ENCODE peak calls at places on chromosomes 4 and X, in four cellular contexts. D is mucosa of descending colon, A is upper lobe of left lung, L is PC-3. J is an unnamed sample. For H3K4me1, the result is how much of the 10 kb centered on the place peaks cover.

GRCh38 chr4:22129454-22130075 is 181.0 kb upstream of the KCNIP4 start:
- DNase-seq in A (no peak), D (no peak), L (peak), J (peak)

GRCh38 chrX:137746289-137746688 is 180.4 kb downstream of the ZIC3 start:
- DNase-seq in D (no peak), A (no peak), L (no peak), J (no peak)

GRCh38 chrX:100647095-100647494 is 3.1 kb downstream of the SRPX2 start:
- DNase-seq in L (no peak), D (no peak), A (no peak), J (no peak)

GRCh38 chrX:63330681-63331080 is 20.5 kb downstream of the SPIN4 start:
- DNase-seq in D (no peak), A (no peak), L (peak), J (no peak)

GRCh38 chrX:5852941-5853340 is 375.7 kb downstream of the NLGN4X start:
- DNase-seq in D (no peak), A (no peak), L (no peak), J (no peak)

GRCh38 chr4:176238819-176239218 is 30.2 kb downstream of the ASB5 start:
- DNase-seq in A (no peak), D (no peak), L (peak), J (peak)

GRCh38 chr4:7255488-7255881 is 63.1 kb downstream of the SORCS2 start:
- DNase-seq in A (no peak), D (no peak), L (no peak), J (no peak)

GRCh38 chr4:149045731-149046130 is 603.5 kb upstream of the NR3C2 start:
- DNase-seq in A (no peak), D (no peak), L (no peak), J (no peak)

GRCh38 chr4:27217261-27217769 is 356.7 kb downstream of the STIM2 start:
- DNase-seq in A (no peak), D (no peak), L (peak), J (peak)

GRCh38 chr4:79213040-79213439 is 112.8 kb downstream of the NAA11 start:
- DNase-seq in A (no peak), D (no peak), L (no peak), J (no peak)

GRCh38 chr4:102466298-102466697 is 34.9 kb upstream of the NFKB1 start:
- DNase-seq in L (peak), A (no peak), D (no peak), J (peak)

GRCh38 chrX:121479406-121479805 is 432.0 kb downstream of the GLUD2 start:
- DNase-seq in L (no peak), A (no peak), D (no peak), J (no peak)

GRCh38 chr4:1210971-1211370 is 38.0 kb downstream of the CTBP1 start:
- DNase-seq in D (peak), L (no peak), A (no peak), J (no peak)

GRCh38 chr4:83381173-83381572 is 46.5 kb upstream of the HPSE start:
- DNase-seq in D (no peak), A (no peak), L (peak), J (no peak)

GRCh38 chrX:47650164-47651042 is at the start of gene ELK1:
- DNase-seq in L (peak), A (peak), D (peak), J (peak)

GRCh38 chrX:12567857-12568256 is 223.4 kb upstream of the PRPS2 start:
- DNase-seq in L (peak), A (no peak), D (no peak), J (peak)

GRCh38 chrX:16828126-16828908 is 41.8 kb downstream of the RBBP7 start:
- DNase-seq in A (no peak), D (no peak), L (no peak), J (peak)

GRCh38 chrX:100642296-100642695 is 1.7 kb upstream of the SRPX2 start:
- DNase-seq in D (no peak), L (peak), A (no peak), J (no peak)

GRCh38 chrX:107135076-107135964 is 16.7 kb upstream of the RBM41 start:
- DNase-seq in D (no peak), A (no peak), L (peak), J (peak)

GRCh38 chrX:100407147-100407783 is 2.8 kb downstream of the PCDH19 start:
- DNase-seq in A (no peak), L (no peak), D (no peak), J (no peak)

GRCh38 chrX:40176256-40176978 is 78.7 kb upstream of the BCOR start:
- DNase-seq in A (peak), L (peak), D (peak), J (no peak)
- H3K4me1 ChIP-seq in A (under half), L (under half), D (under half), J (under half)

DNA sequence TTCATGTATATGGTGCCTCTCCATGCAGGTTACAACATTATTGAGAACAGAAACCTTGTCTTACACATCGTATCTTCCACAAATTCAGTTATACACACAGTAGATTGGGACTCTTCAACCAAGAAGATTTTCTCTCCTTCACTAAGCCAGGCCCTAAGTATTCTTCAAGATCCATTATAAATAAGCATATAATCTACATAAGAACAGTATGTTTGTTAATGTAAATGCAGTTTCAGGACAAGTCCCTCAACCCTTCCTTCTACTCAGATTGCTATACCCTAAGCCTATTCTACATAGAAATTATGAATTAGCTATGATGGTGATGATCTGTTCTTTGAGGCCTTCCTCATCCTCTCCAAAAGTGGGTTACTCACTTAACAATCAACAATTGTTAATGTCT is 41.2 kb downstream of the COL4A6 start:
- DNase-seq in D (no peak), L (no peak), A (no peak), J (no peak)
- H3K4me1 ChIP-seq in D (under half), L (half or more), A (under half), J (under half)

GRCh38 chr4:41435509-41435908 is 102.4 kb upstream of the LIMCH1 start:
- DNase-seq in D (no peak), A (no peak), L (no peak), J (no peak)
- H3K4me1 ChIP-seq in D (under half), A (half or more), L (under half), J (under half)

DNA sequence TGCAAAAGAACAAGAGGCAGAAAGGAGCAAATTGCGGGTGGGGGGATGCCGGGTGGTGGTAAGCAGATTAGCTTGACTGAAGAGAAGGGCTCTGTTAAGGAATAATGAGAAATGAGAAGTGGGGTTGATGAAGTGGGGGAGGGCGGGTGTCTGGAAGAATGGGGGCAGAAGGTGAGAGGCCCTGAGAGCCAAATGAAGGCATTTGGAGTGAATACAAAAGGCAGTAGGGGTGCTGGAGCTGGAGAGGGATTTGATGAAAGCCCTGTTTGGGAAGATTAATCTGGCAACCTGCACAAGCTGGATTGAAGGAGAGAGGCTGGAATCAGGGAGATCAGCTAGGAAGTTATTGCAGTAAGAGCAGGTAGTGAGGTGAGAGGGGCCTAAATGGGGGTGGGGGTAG is 82.1 kb downstream of the GUCY2F start:
- DNase-seq in A (no peak), D (no peak), L (no peak), J (no peak)
- H3K4me1 ChIP-seq in A (under half), D (under half), L (under half), J (under half)

DNA sequence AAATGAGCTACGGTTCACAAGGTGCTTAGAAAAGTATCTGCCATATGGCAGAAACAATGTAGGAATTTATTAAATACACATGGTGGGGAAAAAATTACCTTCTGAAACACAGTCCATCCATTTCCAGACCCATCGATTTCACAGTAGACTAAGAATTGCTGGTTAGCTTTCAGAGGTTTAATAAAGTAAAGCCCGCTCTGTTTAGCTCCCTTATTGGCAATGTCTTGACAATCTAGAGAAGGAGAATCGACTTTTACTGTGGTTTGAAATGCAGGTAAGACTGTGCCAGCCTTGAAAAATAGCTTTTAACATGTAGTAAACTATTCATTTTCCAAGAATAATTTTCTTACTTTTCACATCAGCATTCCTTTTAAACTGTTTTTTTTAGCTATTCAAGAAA is 2.9 kb downstream of the FGG start:
- DNase-seq in D (no peak), L (no peak), A (no peak), J (no peak)
- H3K4me1 ChIP-seq in D (under half), L (under half), A (under half), J (under half)

GRCh38 chr4:38674206-38675144 is 10.5 kb downstream of the KLF3 start:
- DNase-seq in L (peak), D (peak), A (no peak), J (no peak)
- H3K4me1 ChIP-seq in L (half or more), D (half or more), A (half or more), J (under half)

GRCh38 chr4:185711764-185712163 is 100.2 kb downstream of the SORBS2 start:
- DNase-seq in L (no peak), D (no peak), A (no peak), J (peak)
- H3K4me1 ChIP-seq in L (under half), D (under half), A (under half), J (under half)

DNA sequence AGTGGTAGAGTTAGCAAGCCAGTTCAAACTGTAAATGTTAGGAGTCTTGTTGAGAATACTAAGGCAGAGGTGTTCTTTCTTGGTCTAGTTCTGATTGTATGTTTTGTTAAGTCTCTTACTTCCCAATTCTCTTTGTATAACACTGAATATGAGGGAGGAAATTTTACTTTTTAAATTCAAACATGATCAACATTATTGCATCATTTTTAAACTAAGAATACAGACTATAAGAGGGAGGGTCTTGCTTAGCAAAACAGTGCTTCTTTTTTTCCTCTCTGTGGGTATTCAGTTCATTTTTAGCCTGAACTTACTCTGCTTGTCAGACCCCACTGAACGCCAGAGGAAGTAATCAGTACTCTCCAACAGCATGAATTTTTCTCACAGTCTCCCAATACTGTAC is 198.0 kb downstream of the GABRG1 start:
- DNase-seq in D (no peak), L (no peak), A (no peak), J (no peak)
- H3K4me1 ChIP-seq in D (under half), L (under half), A (under half), J (under half)

DNA sequence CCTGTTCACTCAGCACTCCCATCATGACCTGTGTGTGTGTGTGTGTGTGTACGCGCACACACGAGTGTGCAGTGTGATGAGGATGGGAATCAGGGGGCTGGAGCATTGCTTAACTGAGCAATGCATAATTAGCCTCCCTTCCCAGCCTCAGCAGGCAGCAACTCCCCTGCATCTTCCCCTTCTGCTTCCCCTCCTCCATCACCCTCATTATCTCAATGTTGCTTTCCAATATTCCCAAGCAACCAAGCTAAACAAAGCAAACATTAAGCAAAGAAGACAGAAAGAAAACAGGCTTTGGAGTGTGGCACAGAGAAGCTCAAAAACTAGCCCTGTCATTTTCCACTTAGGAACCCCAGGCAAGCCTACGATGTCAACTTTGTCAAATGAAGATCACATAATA is 136.9 kb downstream of the RBM47 start:
- DNase-seq in A (no peak), D (no peak), L (no peak), J (no peak)
- H3K4me1 ChIP-seq in A (under half), D (under half), L (under half), J (under half)

J was measured in IMR-90.